ENCODE peak calls at places on chromosomes 1 and 21, in five cellular contexts. I is Panc1, H is breast epithelium, L is transverse colon, C is Peyer's patch. S is an unnamed sample. For H3K27me3, the result is how much of the 10 kb centered on the place peaks cover.

GRCh38 chr1:58687516-58687915 is 12.3 kb downstream of the MYSM1 start:
- DNase-seq in I (no peak), L (no peak), C (no peak), H (no peak), S (no peak)

GRCh38 chr21:46550511-46550941 is 54.4 kb downstream of the S100B start:
- DNase-seq in H (no peak), L (no peak), C (peak), I (no peak), S (no peak)

GRCh38 chr1:20233394-20233793 is 47.1 kb upstream of the PLA2G2C start:
- DNase-seq in C (no peak), H (no peak), I (no peak), L (no peak), S (no peak)

GRCh38 chr1:184802739-184803492 is 48.3 kb upstream of the EDEM3 start:
- DNase-seq in I (no peak), C (no peak), L (no peak), H (no peak), S (no peak)

GRCh38 chr1:245871881-245872280 is 635.2 kb downstream of the SMYD3 start:
- DNase-seq in C (no peak), I (no peak), L (no peak), H (no peak), S (no peak)

GRCh38 chr1:203217139-203217621 is 12.3 kb downstream of the CHIT1 start:
- DNase-seq in I (no peak), L (no peak), C (no peak), H (no peak), S (no peak)

GRCh38 chr1:197200468-197200899 is 54.0 kb upstream of the ASPM start:
- DNase-seq in L (no peak), H (no peak), I (no peak), C (peak), S (peak)

GRCh38 chr1:198157847-198158765 is 1.3 kb downstream of the NEK7 start:
- DNase-seq in L (peak), C (peak), I (peak), H (no peak), S (no peak)

GRCh38 chr1:115476616-115477015 is 138.6 kb upstream of the NGF start:
- DNase-seq in C (no peak), H (no peak), I (no peak), L (no peak), S (no peak)

GRCh38 chr1:66521736-66522365 is 12.1 kb upstream of the SGIP1 start:
- DNase-seq in H (no peak), C (no peak), I (no peak), L (no peak), S (no peak)

GRCh38 chr1:53121319-53122172 is 20.9 kb downstream of the SLC1A7 start:
- DNase-seq in C (no peak), L (peak), I (no peak), H (no peak), S (no peak)

GRCh38 chr1:63537940-63538339 is 14.6 kb downstream of the EFCAB7 start:
- DNase-seq in H (no peak), L (no peak), I (no peak), C (no peak), S (no peak)

GRCh38 chr1:182291584-182292192 is 99.9 kb downstream of the GLUL start:
- DNase-seq in L (no peak), H (no peak), I (no peak), C (no peak), S (no peak)

GRCh38 chr1:74205236-74205635 is 7.2 kb downstream of the FPGT start:
- DNase-seq in C (no peak), L (no peak), H (no peak), I (no peak), S (no peak)

GRCh38 chr1:204154525-204155255 is 2.8 kb upstream of the ETNK2 start:
- DNase-seq in H (no peak), C (no peak), I (no peak), L (no peak), S (no peak)

GRCh38 chr1:192914092-192914491 is 105.3 kb downstream of the RGS2 start:
- DNase-seq in L (no peak), C (no peak), I (no peak), H (no peak), S (no peak)

GRCh38 chr1:6408023-6408422 is 11.7 kb downstream of the HES2 start:
- DNase-seq in H (no peak), I (no peak), C (no peak), L (no peak), S (no peak)

GRCh38 chr1:56464294-56464693 is 115.1 kb downstream of the PLPP3 start:
- DNase-seq in I (no peak), L (no peak), C (no peak), H (no peak), S (no peak)

GRCh38 chr1:173341307-173341706 is 134.2 kb upstream of the TNFSF4 start:
- DNase-seq in L (no peak), C (no peak), H (no peak), I (no peak), S (no peak)

GRCh38 chr1:78122389-78122788 is 76.6 kb downstream of the GIPC2 start:
- DNase-seq in C (no peak), L (no peak), I (no peak), H (no peak), S (no peak)

GRCh38 chr21:45286671-45287437 is 841 bp downstream of the POFUT2 start:
- DNase-seq in L (peak), I (no peak), H (peak), C (peak), S (no peak)
- TF ChIP-seq CTCF in L (no peak), I (no peak), H (no peak), C (no peak), S (no peak)

GRCh38 chr1:2540816-2541492 is 10.9 kb upstream of the HES5 start:
- DNase-seq in I (no peak), H (no peak), C (no peak), L (no peak), S (no peak)
- H3K27me3 ChIP-seq in I (under half), H (under half), C (under half), L (under half), S (under half)

DNA sequence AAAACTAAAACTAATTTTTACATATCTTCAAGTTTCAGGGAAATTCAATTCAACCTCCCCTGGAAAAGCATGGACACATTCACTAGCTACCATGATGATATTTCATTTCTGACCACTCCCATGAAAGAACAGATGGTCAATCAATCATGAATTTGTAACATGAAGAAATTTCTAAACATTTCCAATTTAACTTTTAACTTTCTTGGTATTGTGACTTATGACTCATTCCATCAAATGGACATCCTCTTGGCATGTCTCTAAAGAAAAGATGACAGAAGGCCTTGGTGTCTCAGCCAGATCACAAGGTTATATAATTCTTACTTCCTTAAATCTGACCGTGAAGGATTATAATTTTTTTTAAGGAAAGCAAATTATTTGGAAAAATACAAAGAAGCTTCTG is 10.5 kb upstream of the MCOLN3 start:
- DNase-seq in L (no peak), C (no peak), H (no peak), I (no peak), S (no peak)
- TF ChIP-seq CTCF in L (no peak), C (no peak), H (no peak), I (no peak), S (no peak)

GRCh38 chr1:110897685-110898084 is 24.7 kb downstream of the CD53 start:
- DNase-seq in I (no peak), L (no peak), C (no peak), H (no peak), S (no peak)

GRCh38 chr1:110899458-110899843 is 26.5 kb downstream of the CD53 start:
- DNase-seq in L (no peak), I (no peak), C (no peak), H (no peak), S (no peak)

GRCh38 chr1:110898734-110899457 is 25.9 kb downstream of the CD53 start:
- DNase-seq in L (no peak), I (no peak), H (no peak), C (no peak), S (no peak)

GRCh38 chr1:110893908-110894490 is 21.1 kb downstream of the CD53 start:
- DNase-seq in I (no peak), L (no peak), H (no peak), C (no peak), S (no peak)

GRCh38 chr1:110896090-110896489 is 23.1 kb downstream of the CD53 start:
- DNase-seq in H (no peak), L (no peak), I (no peak), C (no peak), S (no peak)
- H3K27me3 ChIP-seq in H (under half), L (under half), I (under half), C (under half), S (under half)

GRCh38 chr1:168637350-168637991 is 61.1 kb downstream of the XCL1 start:
- DNase-seq in I (peak), H (no peak), L (no peak), C (no peak), S (no peak)
- TF ChIP-seq CTCF in I (peak), H (peak), L (peak), C (no peak), S (peak)

DNA sequence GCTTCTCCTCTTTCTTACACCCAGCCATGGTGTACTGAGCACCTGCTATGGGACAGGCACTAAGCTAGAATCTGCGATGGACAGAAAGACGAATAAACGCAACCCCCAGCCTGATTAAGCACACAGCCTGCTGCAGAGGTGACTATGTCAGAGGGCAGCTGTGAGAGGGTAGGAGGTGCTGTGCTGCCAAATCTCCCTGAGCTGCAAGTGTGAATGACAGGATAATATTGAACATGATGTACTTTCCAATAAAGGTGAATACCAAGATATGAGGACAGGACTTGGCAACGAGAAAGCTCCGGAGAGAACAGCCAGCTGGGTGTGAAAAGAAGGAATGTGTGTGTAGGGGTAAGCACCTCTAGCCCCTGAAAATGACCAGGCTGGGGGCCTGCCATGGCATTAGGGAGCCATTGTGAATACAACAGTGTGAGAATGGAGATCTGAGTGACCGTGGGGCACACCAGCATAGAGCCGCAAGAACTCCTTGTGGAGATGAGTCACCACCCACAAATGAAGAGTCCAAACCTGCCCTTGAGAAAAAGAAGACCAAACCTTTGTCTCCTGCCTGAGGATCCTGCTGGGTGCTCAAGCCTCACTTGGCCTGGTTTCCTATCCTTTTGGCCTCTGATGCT is 83.0 kb upstream of the ATF3 start:
- DNase-seq in I (no peak), C (no peak), L (no peak), H (no peak), S (no peak)
- H3K27me3 ChIP-seq in I (under half), C (under half), L (under half), H (under half), S (under half)

GRCh38 chr1:32223683-32224082 is 1.5 kb downstream of the EIF3I start:
- DNase-seq in C (no peak), L (no peak), H (no peak), I (no peak), S (no peak)
- TF ChIP-seq CTCF in C (no peak), L (no peak), H (no peak), I (no peak), S (no peak)

DNA sequence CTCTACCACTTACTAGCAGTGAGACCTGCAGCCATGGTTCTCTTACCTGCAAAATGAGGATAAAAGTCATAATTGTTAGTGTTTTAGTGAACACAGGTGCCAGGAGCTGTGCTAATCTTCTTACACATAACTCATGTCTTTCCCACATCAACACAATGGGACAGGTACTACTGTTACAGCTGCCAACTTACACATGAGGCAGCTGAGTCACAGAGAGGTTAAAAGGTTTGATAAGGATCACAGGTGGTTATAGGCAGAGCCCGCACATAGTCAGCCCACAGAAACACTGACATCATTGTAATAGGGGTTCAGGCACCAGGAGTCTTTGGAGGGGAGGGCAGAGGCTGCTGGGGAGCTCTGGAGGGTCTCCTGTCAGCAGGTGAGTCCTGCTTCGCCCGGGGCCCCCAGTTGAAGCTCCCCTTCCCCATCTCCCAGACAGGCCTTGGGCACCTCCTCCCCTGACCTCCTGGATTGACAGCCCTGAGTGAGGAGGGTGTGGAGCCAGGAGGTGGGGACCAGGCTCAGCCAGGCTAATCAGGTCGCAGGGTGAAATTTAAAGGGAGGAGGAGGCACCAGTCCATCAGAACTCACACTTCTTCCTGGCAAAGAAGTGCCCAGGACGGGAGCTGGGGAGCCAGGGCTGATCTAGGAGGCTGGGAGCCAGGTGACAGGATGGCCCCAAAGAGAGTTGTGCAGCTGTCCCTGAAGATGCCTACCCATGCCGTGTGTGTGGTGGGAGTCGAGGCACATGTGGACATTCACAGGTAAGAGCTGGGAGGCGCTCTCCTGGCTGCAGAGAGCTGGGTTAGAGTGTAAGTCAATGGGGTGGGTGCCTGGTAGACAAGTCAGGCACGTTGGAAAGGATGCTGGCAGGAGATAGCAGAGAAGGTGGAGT is at the start of gene PADI1:
- DNase-seq in I (no peak), C (no peak), L (no peak), H (no peak), S (no peak)
- H3K27me3 ChIP-seq in I (under half), C (under half), L (under half), H (under half), S (under half)